ENCODE peak calls at places on chromosomes 1 and 21, in nine cellular contexts. P is SK-N-SH; G is ELF-1; B is NCI-H146; T is stimulated activated CD8-positive, alpha-beta memory T cell treated with anti-CD3 and anti-CD28 coated beads, Interleukin-12 subunit alpha, Interleukin-12 subunit beta, amount 100 ng/mL, for 4 hours; R is nephron progenitor cell; S is epithelial cell of esophagus; I is SHP77; U is stimulated activated naive CD8-positive, alpha-beta T cell treated with anti-CD3 and anti-CD28 coated beads, Interleukin-15, amount 100 ng/mL, for 72 hours. O is an unnamed sample.

GRCh38 chr1:37323486-37324377 is 150.6 kb upstream of the ZC3H12A start:
- DNase-seq in P (peak), G (peak), B (peak), T (no peak), R (peak), S (peak), I (no peak), U (peak), O (peak)

GRCh38 chr21:45537746-45538291 is 4.4 kb downstream of the SLC19A1 start:
- DNase-seq in P (no peak), G (no peak), B (no peak), T (no peak), R (no peak), S (no peak), I (no peak), U (peak), O (no peak)

GRCh38 chr1:235073968-235074334 is 54.7 kb downstream of the TOMM20 start:
- DNase-seq in P (no peak), G (no peak), B (peak), T (no peak), R (no peak), S (peak), I (peak), U (peak), O (no peak)

GRCh38 chr1:98044766-98045165 is 123.9 kb upstream of the DPYD start:
- DNase-seq in P (peak), G (no peak), B (no peak), T (no peak), R (peak), S (peak), I (no peak), U (no peak), O (no peak)

GRCh38 chr1:170225735-170226524 is 80.2 kb downstream of the NTMT2 start:
- DNase-seq in P (no peak), G (no peak), B (no peak), T (no peak), R (no peak), S (no peak), I (no peak), U (no peak), O (no peak)

GRCh38 chr1:228106800-228107054 is 2.4 kb downstream of the MRPL55 start:
- DNase-seq in P (no peak), G (no peak), B (no peak), T (no peak), R (no peak), S (no peak), I (no peak), U (no peak), O (no peak)

GRCh38 chr1:206674745-206675175 is 9.9 kb upstream of the MAPKAPK2 start:
- DNase-seq in P (no peak), G (peak), B (peak), T (no peak), R (no peak), S (peak), I (no peak), U (no peak), O (no peak)

GRCh38 chr1:223844962-223845809 is 561 bp downstream of the TP53BP2 start:
- DNase-seq in P (peak), G (peak), B (peak), T (peak), R (peak), S (peak), I (peak), U (peak), O (peak)

GRCh38 chr1:185739967-185740366 is 5.8 kb downstream of the HMCN1 start:
- DNase-seq in P (no peak), G (no peak), B (no peak), T (no peak), R (no peak), S (peak), I (no peak), U (no peak), O (no peak)

GRCh38 chr21:38712076-38712475 is 93.7 kb upstream of the ETS2 start:
- DNase-seq in P (peak), G (peak), B (peak), T (no peak), R (peak), S (peak), I (peak), U (no peak), O (peak)

GRCh38 chr1:43524804-43525203 is 5.9 kb upstream of the PTPRF start:
- DNase-seq in P (no peak), G (no peak), B (peak), T (no peak), R (no peak), S (no peak), I (peak), U (no peak), O (no peak)

GRCh38 chr1:156910309-156910782 is 10.1 kb upstream of the LRRC71 start:
- DNase-seq in P (peak), G (peak), B (peak), T (no peak), R (peak), S (peak), I (no peak), U (peak), O (peak)

GRCh38 chr21:44377922-44378645 is 24.7 kb downstream of the TRPM2 start:
- DNase-seq in P (peak), G (no peak), B (no peak), T (no peak), R (no peak), S (no peak), I (no peak), U (no peak), O (no peak)

GRCh38 chr1:217133092-217133491 is 409.9 kb upstream of the ESRRG start:
- DNase-seq in P (no peak), G (no peak), B (no peak), T (no peak), R (no peak), S (no peak), I (no peak), U (no peak), O (no peak)

GRCh38 chr1:243924588-243925349 is 74.7 kb upstream of the AKT3 start:
- DNase-seq in P (no peak), G (peak), B (no peak), T (no peak), R (no peak), S (peak), I (no peak), U (no peak), O (no peak)

GRCh38 chr1:212512731-212513559 is 80.2 kb downstream of the NENF start:
- DNase-seq in P (no peak), G (peak), B (peak), T (no peak), R (peak), S (no peak), I (peak), U (no peak), O (no peak)

GRCh38 chr1:39087109-39087834 is 61.1 kb downstream of the NDUFS5 start:
- DNase-seq in P (no peak), G (no peak), B (no peak), T (no peak), R (no peak), S (peak), I (no peak), U (no peak), O (no peak)

GRCh38 chr1:60970081-60970509 is 112.3 kb upstream of the NFIA start:
- DNase-seq in P (peak), G (no peak), B (no peak), T (no peak), R (no peak), S (peak), I (peak), U (no peak), O (no peak)

O was measured in HuH-7.